ENCODE peak calls at places on chromosomes 4 and X, in eight cellular contexts. W, J, L, T, D, A, H and O are unnamed samples.
A peak's percentile ranks its signal among the peaks of the same experiment; 100 is the strongest.

GRCh38 chrX:49155900-49156837 is 6.4 kb upstream of the MAGIX start:
- DNase-seq in W (peak; percentile 62), J (peak; percentile 82), L (peak; percentile 92), T (no peak), D (peak; percentile 85), A (peak; percentile 55), H (peak; percentile 90), O (peak; percentile 91)

GRCh38 chrX:153812220-153812619 is 17.8 kb downstream of the SSR4 start:
- DNase-seq in W (no peak), J (no peak), L (no peak), T (no peak), D (no peak), A (no peak), H (no peak), O (no peak)

GRCh38 chrX:112851806-112852205 is 11.2 kb upstream of the AMOT start:
- DNase-seq in W (no peak), J (no peak), L (no peak), T (peak; percentile 30), D (peak; percentile 43), A (no peak), H (no peak), O (peak; percentile 62)

GRCh38 chr4:44145868-44146267 is 302.7 kb downstream of the KCTD8 start:
- DNase-seq in W (no peak), J (no peak), L (peak; percentile 33), T (no peak), D (no peak), A (no peak), H (no peak), O (no peak)

GRCh38 chr4:78038704-78039103 is 18.4 kb upstream of the FRAS1 start:
- DNase-seq in W (no peak), J (no peak), L (no peak), T (no peak), D (no peak), A (no peak), H (no peak), O (no peak)

GRCh38 chrX:3066555-3066954 is 25.3 kb downstream of the ARSF start:
- DNase-seq in W (no peak), J (no peak), L (no peak), T (no peak), D (no peak), A (no peak), H (no peak), O (no peak)

GRCh38 chrX:17553451-17553850 is 178.5 kb downstream of the NHS start:
- DNase-seq in W (no peak), J (no peak), L (peak; percentile 71), T (no peak), D (no peak), A (no peak), H (peak; percentile 70), O (no peak)

GRCh38 chr4:172927096-172927495 is 241.5 kb upstream of the GALNT7 start:
- DNase-seq in W (no peak), J (no peak), L (no peak), T (no peak), D (no peak), A (peak; percentile 48), H (no peak), O (no peak)

GRCh38 chrX:136525738-136526606 is 6.0 kb upstream of the VGLL1 start:
- DNase-seq in W (no peak), J (no peak), L (peak; percentile 56), T (no peak), D (no peak), A (peak; percentile 7), H (no peak), O (peak; percentile 77)

GRCh38 chr4:71460368-71460767 is 121.5 kb downstream of the SLC4A4 start:
- DNase-seq in W (no peak), J (no peak), L (no peak), T (no peak), D (no peak), A (peak; percentile 69), H (no peak), O (no peak)

GRCh38 chr4:73896416-73896815 is 27.2 kb downstream of the CXCL1 start:
- DNase-seq in W (no peak), J (no peak), L (no peak), T (no peak), D (no peak), A (no peak), H (no peak), O (no peak)

GRCh38 chrX:39513836-39514235 is 583.9 kb downstream of the BCOR start:
- DNase-seq in W (no peak), J (no peak), L (no peak), T (no peak), D (no peak), A (no peak), H (no peak), O (peak; percentile 72)

GRCh38 chrX:119880552-119881437 is 9.2 kb downstream of the NDUFA1 start:
- DNase-seq in W (peak; percentile 1), J (peak; percentile 23), L (peak; percentile 65), T (peak; percentile 21), D (peak; percentile 62), A (no peak), H (peak; percentile 65), O (no peak)

GRCh38 chr4:55768291-55768690 is 51.3 kb upstream of the EXOC1L start:
- DNase-seq in W (no peak), J (no peak), L (peak; percentile 71), T (no peak), D (no peak), A (no peak), H (peak; percentile 82), O (no peak)

GRCh38 chr4:48944659-48945290 is 38.2 kb upstream of the OCIAD2 start:
- DNase-seq in W (peak; percentile 21), J (peak; percentile 19), L (no peak), T (peak; percentile 10), D (peak; percentile 31), A (no peak), H (peak; percentile 84), O (no peak)

GRCh38 chr4:38501698-38502097 is 162.3 kb upstream of the KLF3 start:
- DNase-seq in W (no peak), J (no peak), L (no peak), T (no peak), D (no peak), A (no peak), H (no peak), O (no peak)

GRCh38 chr4:4693755-4694295 is 152.0 kb upstream of the STX18 start:
- DNase-seq in W (no peak), J (no peak), L (no peak), T (no peak), D (no peak), A (no peak), H (peak; percentile 43), O (no peak)

GRCh38 chr4:69836321-69836720 is 23.6 kb downstream of the SULT1E1 start:
- DNase-seq in W (no peak), J (no peak), L (no peak), T (no peak), D (no peak), A (no peak), H (no peak), O (no peak)

GRCh38 chr4:5942947-5943346 is 50.1 kb upstream of the CRMP1 start:
- DNase-seq in W (no peak), J (no peak), L (no peak), T (no peak), D (no peak), A (no peak), H (no peak), O (no peak)

GRCh38 chr4:123349401-123350190 is 47.0 kb upstream of the SPRY1 start:
- DNase-seq in W (no peak), J (no peak), L (no peak), T (no peak), D (no peak), A (no peak), H (peak; percentile 75), O (no peak)

GRCh38 chr4:47213539-47213938 is 182.2 kb downstream of the GABRB1 start:
- DNase-seq in W (no peak), J (no peak), L (no peak), T (no peak), D (no peak), A (no peak), H (no peak), O (no peak)

GRCh38 chr4:173735055-173735454 is 205.0 kb upstream of the HAND2 start:
- DNase-seq in W (no peak), J (no peak), L (no peak), T (no peak), D (no peak), A (no peak), H (no peak), O (no peak)

GRCh38 chr4:86247328-86247727 is 112.5 kb downstream of the MAPK10 start:
- DNase-seq in W (no peak), J (no peak), L (no peak), T (no peak), D (no peak), A (no peak), H (no peak), O (no peak)

GRCh38 chr4:153485860-153486259 is 19.7 kb downstream of the TMEM131L start:
- DNase-seq in W (no peak), J (no peak), L (no peak), T (no peak), D (no peak), A (no peak), H (no peak), O (no peak)

GRCh38 chr4:135718019-135718418 is 1516.4 kb upstream of the PABPC4L start:
- DNase-seq in W (no peak), J (no peak), L (peak; percentile 39), T (no peak), D (no peak), A (no peak), H (no peak), O (no peak)